ENCODE peak calls at places on chromosomes 11 and 22, in four cellular contexts. One of them, this sample, is unnamed.
A peak's percentile ranks its signal among the peaks of the same experiment; 100 is the strongest.

GRCh38 chr22:32606181-32606580 is 131.6 kb downstream of the FBXO7 start:
- DNase-seq in hepatocyte: no peak
- DNase-seq in activated T-helper 1 cell treated with anti-CD3 and anti-CD28 coated beads, Interleukin-12 subunit alpha, Interleukin-12 subunit beta, Interleukin-2, Interleukin-4 antibody, amounts not matched to agents 30 ng/mL and 10 ng/mL and 1 ng/mL, durations not matched to agents 14 hours and 24 hours and 36 hours: no peak
- DNase-seq in IMR-90: no peak
- DNase-seq in this sample: no peak

GRCh38 chr22:25690798-25691197 is 51.2 kb upstream of the MYO18B start:
- DNase-seq in hepatocyte: no peak
- DNase-seq in activated T-helper 1 cell treated with anti-CD3 and anti-CD28 coated beads, Interleukin-12 subunit alpha, Interleukin-12 subunit beta, Interleukin-2, Interleukin-4 antibody, amounts not matched to agents 30 ng/mL and 10 ng/mL and 1 ng/mL, durations not matched to agents 14 hours and 24 hours and 36 hours: no peak
- DNase-seq in IMR-90: no peak
- DNase-seq in this sample: no peak

GRCh38 chr11:65288706-65289536 is 25.7 kb upstream of the CDC42EP2 start:
- DNase-seq in hepatocyte: no peak
- DNase-seq in activated T-helper 1 cell treated with anti-CD3 and anti-CD28 coated beads, Interleukin-12 subunit alpha, Interleukin-12 subunit beta, Interleukin-2, Interleukin-4 antibody, amounts not matched to agents 30 ng/mL and 10 ng/mL and 1 ng/mL, durations not matched to agents 14 hours and 24 hours and 36 hours: no peak
- DNase-seq in IMR-90: no peak
- DNase-seq in this sample: peak; percentile 76

GRCh38 chr11:109914038-109914437 is 179.2 kb upstream of the ZC3H12C start:
- DNase-seq in hepatocyte: peak; percentile 9
- DNase-seq in activated T-helper 1 cell treated with anti-CD3 and anti-CD28 coated beads, Interleukin-12 subunit alpha, Interleukin-12 subunit beta, Interleukin-2, Interleukin-4 antibody, amounts not matched to agents 30 ng/mL and 10 ng/mL and 1 ng/mL, durations not matched to agents 14 hours and 24 hours and 36 hours: no peak
- DNase-seq in IMR-90: no peak
- DNase-seq in this sample: no peak

GRCh38 chr22:42343136-42343484 is 72.7 kb upstream of the TCF20 start:
- DNase-seq in hepatocyte: peak; percentile 42
- DNase-seq in activated T-helper 1 cell treated with anti-CD3 and anti-CD28 coated beads, Interleukin-12 subunit alpha, Interleukin-12 subunit beta, Interleukin-2, Interleukin-4 antibody, amounts not matched to agents 30 ng/mL and 10 ng/mL and 1 ng/mL, durations not matched to agents 14 hours and 24 hours and 36 hours: no peak
- DNase-seq in IMR-90: no peak
- DNase-seq in this sample: no peak

GRCh38 chr11:29629281-29629680 is 387.5 kb downstream of the KCNA4 start:
- DNase-seq in hepatocyte: peak; percentile 60
- DNase-seq in activated T-helper 1 cell treated with anti-CD3 and anti-CD28 coated beads, Interleukin-12 subunit alpha, Interleukin-12 subunit beta, Interleukin-2, Interleukin-4 antibody, amounts not matched to agents 30 ng/mL and 10 ng/mL and 1 ng/mL, durations not matched to agents 14 hours and 24 hours and 36 hours: no peak
- DNase-seq in IMR-90: no peak
- DNase-seq in this sample: no peak

GRCh38 chr11:73520358-73521061 is 77.4 kb downstream of the FAM168A start:
- DNase-seq in hepatocyte: no peak
- DNase-seq in activated T-helper 1 cell treated with anti-CD3 and anti-CD28 coated beads, Interleukin-12 subunit alpha, Interleukin-12 subunit beta, Interleukin-2, Interleukin-4 antibody, amounts not matched to agents 30 ng/mL and 10 ng/mL and 1 ng/mL, durations not matched to agents 14 hours and 24 hours and 36 hours: no peak
- DNase-seq in IMR-90: peak; percentile 22
- DNase-seq in this sample: no peak

GRCh38 chr11:6505577-6506240 is 8.6 kb downstream of the DNHD1 start:
- DNase-seq in hepatocyte: peak; percentile 62
- DNase-seq in activated T-helper 1 cell treated with anti-CD3 and anti-CD28 coated beads, Interleukin-12 subunit alpha, Interleukin-12 subunit beta, Interleukin-2, Interleukin-4 antibody, amounts not matched to agents 30 ng/mL and 10 ng/mL and 1 ng/mL, durations not matched to agents 14 hours and 24 hours and 36 hours: no peak
- DNase-seq in IMR-90: peak; percentile 75
- DNase-seq in this sample: no peak

GRCh38 chr11:73185680-73186293 is 32.3 kb upstream of the P2RY2 start:
- DNase-seq in hepatocyte: no peak
- DNase-seq in activated T-helper 1 cell treated with anti-CD3 and anti-CD28 coated beads, Interleukin-12 subunit alpha, Interleukin-12 subunit beta, Interleukin-2, Interleukin-4 antibody, amounts not matched to agents 30 ng/mL and 10 ng/mL and 1 ng/mL, durations not matched to agents 14 hours and 24 hours and 36 hours: no peak
- DNase-seq in IMR-90: peak; percentile 69
- DNase-seq in this sample: no peak

GRCh38 chr11:60263434-60263833 is 17.0 kb upstream of the MS4A4A start:
- DNase-seq in hepatocyte: no peak
- DNase-seq in activated T-helper 1 cell treated with anti-CD3 and anti-CD28 coated beads, Interleukin-12 subunit alpha, Interleukin-12 subunit beta, Interleukin-2, Interleukin-4 antibody, amounts not matched to agents 30 ng/mL and 10 ng/mL and 1 ng/mL, durations not matched to agents 14 hours and 24 hours and 36 hours: no peak
- DNase-seq in IMR-90: no peak
- DNase-seq in this sample: no peak

GRCh38 chr11:33861366-33861765 is 30.5 kb downstream of the LMO2 start:
- DNase-seq in hepatocyte: no peak
- DNase-seq in activated T-helper 1 cell treated with anti-CD3 and anti-CD28 coated beads, Interleukin-12 subunit alpha, Interleukin-12 subunit beta, Interleukin-2, Interleukin-4 antibody, amounts not matched to agents 30 ng/mL and 10 ng/mL and 1 ng/mL, durations not matched to agents 14 hours and 24 hours and 36 hours: no peak
- DNase-seq in IMR-90: no peak
- DNase-seq in this sample: no peak

GRCh38 chr11:1573847-1574255 is 1.8 kb upstream of the DUSP8 start:
- DNase-seq in hepatocyte: no peak
- DNase-seq in activated T-helper 1 cell treated with anti-CD3 and anti-CD28 coated beads, Interleukin-12 subunit alpha, Interleukin-12 subunit beta, Interleukin-2, Interleukin-4 antibody, amounts not matched to agents 30 ng/mL and 10 ng/mL and 1 ng/mL, durations not matched to agents 14 hours and 24 hours and 36 hours: no peak
- DNase-seq in IMR-90: no peak
- DNase-seq in this sample: peak; percentile 63

GRCh38 chr11:10628506-10629236 is 60.2 kb upstream of the LYVE1 start:
- DNase-seq in hepatocyte: no peak
- DNase-seq in activated T-helper 1 cell treated with anti-CD3 and anti-CD28 coated beads, Interleukin-12 subunit alpha, Interleukin-12 subunit beta, Interleukin-2, Interleukin-4 antibody, amounts not matched to agents 30 ng/mL and 10 ng/mL and 1 ng/mL, durations not matched to agents 14 hours and 24 hours and 36 hours: no peak
- DNase-seq in IMR-90: no peak
- DNase-seq in this sample: peak; percentile 37